ENCODE peak calls at places on chromosome 9, in seven cellular contexts. One of them, this sample, is unnamed.

GRCh38 chr9:114674076-114674797 is 7.8 kb downstream of the TEX48 start:
- DNase-seq in PC-3: no peak
- DNase-seq in SK-N-SH: no peak
- DNase-seq in OCI-LY7: no peak
- DNase-seq in GM23248: no peak
- DNase-seq in GM23338: peak; percentile 32
- DNase-seq in neural progenitor cell: no peak
- DNase-seq in this sample: no peak

GRCh38 chr9:133490201-133490681 is 11.3 kb upstream of the SLC2A6 start:
- DNase-seq in neural progenitor cell: no peak
- DNase-seq in PC-3: no peak
- DNase-seq in OCI-LY7: no peak
- DNase-seq in GM23248: no peak
- DNase-seq in GM23338: no peak
- DNase-seq in SK-N-SH: peak; percentile 51
- DNase-seq in this sample: no peak

GRCh38 chr9:4861736-4862451 is 69.2 kb downstream of the RCL1 start:
- DNase-seq in SK-N-SH: no peak
- DNase-seq in GM23338: no peak
- DNase-seq in OCI-LY7: no peak
- DNase-seq in PC-3: peak; percentile 7
- DNase-seq in GM23248: no peak
- DNase-seq in neural progenitor cell: no peak
- DNase-seq in this sample: peak; percentile 26

GRCh38 chr9:106691629-106692028 is 171.3 kb upstream of the ZNF462 start:
- DNase-seq in GM23338: no peak
- DNase-seq in neural progenitor cell: no peak
- DNase-seq in PC-3: no peak
- DNase-seq in OCI-LY7: no peak
- DNase-seq in SK-N-SH: no peak
- DNase-seq in GM23248: no peak
- DNase-seq in this sample: no peak

GRCh38 chr9:14326264-14326826 is 12.4 kb upstream of the NFIB start:
- DNase-seq in PC-3: peak; percentile 92
- DNase-seq in neural progenitor cell: no peak
- DNase-seq in GM23248: peak; percentile 75
- DNase-seq in GM23338: no peak
- DNase-seq in OCI-LY7: peak; percentile 51
- DNase-seq in SK-N-SH: no peak
- DNase-seq in this sample: no peak

GRCh38 chr9:99778308-99778707 is 43.4 kb upstream of the NR4A3 start:
- DNase-seq in GM23338: no peak
- DNase-seq in neural progenitor cell: no peak
- DNase-seq in PC-3: peak; percentile 78
- DNase-seq in SK-N-SH: no peak
- DNase-seq in GM23248: peak; percentile 96
- DNase-seq in OCI-LY7: no peak
- DNase-seq in this sample: peak; percentile 10

GRCh38 chr9:99085949-99086948 is 18.7 kb upstream of the TGFBR1 start:
- DNase-seq in GM23248: peak; percentile 89
- DNase-seq in OCI-LY7: no peak
- DNase-seq in neural progenitor cell: no peak
- DNase-seq in SK-N-SH: no peak
- DNase-seq in PC-3: no peak
- DNase-seq in GM23338: no peak
- DNase-seq in this sample: no peak

GRCh38 chr9:124206391-124206790 is 51.4 kb upstream of the NEK6 start:
- DNase-seq in neural progenitor cell: no peak
- DNase-seq in GM23248: no peak
- DNase-seq in SK-N-SH: no peak
- DNase-seq in PC-3: no peak
- DNase-seq in GM23338: no peak
- DNase-seq in OCI-LY7: peak; percentile 82
- DNase-seq in this sample: no peak

GRCh38 chr9:100759166-100759565 is 181.3 kb downstream of the CAVIN4 start:
- DNase-seq in SK-N-SH: peak; percentile 3
- DNase-seq in GM23338: no peak
- DNase-seq in PC-3: no peak
- DNase-seq in GM23248: no peak
- DNase-seq in neural progenitor cell: no peak
- DNase-seq in OCI-LY7: no peak
- DNase-seq in this sample: no peak

GRCh38 chr9:96651626-96652025 is 3.5 kb downstream of the PRXL2C start:
- DNase-seq in neural progenitor cell: no peak
- DNase-seq in SK-N-SH: peak; percentile 48
- DNase-seq in GM23248: peak; percentile 63
- DNase-seq in GM23338: peak; percentile 12
- DNase-seq in OCI-LY7: peak; percentile 36
- DNase-seq in PC-3: peak; percentile 61
- DNase-seq in this sample: no peak

GRCh38 chr9:72863456-72864094 is 89.3 kb downstream of the ALDH1A1 start:
- DNase-seq in GM23338: no peak
- DNase-seq in OCI-LY7: no peak
- DNase-seq in GM23248: no peak
- DNase-seq in PC-3: no peak
- DNase-seq in SK-N-SH: no peak
- DNase-seq in neural progenitor cell: no peak
- DNase-seq in this sample: no peak

DNA sequence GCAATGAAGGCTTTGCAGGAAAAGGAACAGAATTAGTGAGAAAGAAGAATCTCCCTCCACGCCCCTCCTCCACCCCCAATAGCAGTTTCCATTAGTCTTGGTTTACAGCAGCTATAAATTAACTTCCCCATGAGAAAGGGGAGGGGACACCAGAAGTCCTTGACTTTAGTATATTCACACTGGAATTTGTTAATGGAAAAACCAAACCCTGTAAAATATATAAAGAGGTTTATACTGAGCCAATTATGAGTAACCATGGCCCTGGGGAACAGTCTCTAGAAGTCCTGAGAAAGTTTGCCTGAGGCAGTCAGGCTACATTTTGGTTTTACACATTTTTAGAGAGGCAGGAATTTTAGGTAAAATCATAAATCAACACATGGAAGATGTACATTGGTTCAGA is 88.5 kb downstream of the ALDH1A1 start:
- DNase-seq in GM23338: no peak
- DNase-seq in PC-3: no peak
- DNase-seq in neural progenitor cell: no peak
- DNase-seq in GM23248: peak; percentile 27
- DNase-seq in OCI-LY7: no peak
- DNase-seq in SK-N-SH: no peak
- DNase-seq in this sample: peak; percentile 14
- H3K27ac ChIP-seq in GM23338: no peak overlapping the region
- H3K27ac ChIP-seq in PC-3: no peak overlapping the region
- H3K27ac ChIP-seq in neural progenitor cell: no peak overlapping the region
- H3K27ac ChIP-seq in GM23248: no peak overlapping the region
- H3K27ac ChIP-seq in OCI-LY7: no peak overlapping the region
- H3K27ac ChIP-seq in SK-N-SH: no peak overlapping the region
- H3K27ac ChIP-seq in this sample: no peak overlapping the region

GRCh38 chr9:78574354-78575036 is 277.6 kb downstream of the PSAT1 start:
- DNase-seq in neural progenitor cell: peak; percentile 72
- DNase-seq in GM23248: no peak
- DNase-seq in SK-N-SH: no peak
- DNase-seq in GM23338: no peak
- DNase-seq in OCI-LY7: no peak
- DNase-seq in PC-3: no peak
- DNase-seq in this sample: no peak
- TF ChIP-seq EZH2phosphoT487 in neural progenitor cell: no peak
- TF ChIP-seq EZH2phosphoT487 in GM23248: no peak
- TF ChIP-seq EZH2phosphoT487 in SK-N-SH: no peak
- TF ChIP-seq EZH2phosphoT487 in GM23338: no peak
- TF ChIP-seq EZH2phosphoT487 in OCI-LY7: no peak
- TF ChIP-seq EZH2phosphoT487 in PC-3: no peak
- TF ChIP-seq EZH2phosphoT487 in this sample: no peak

DNA sequence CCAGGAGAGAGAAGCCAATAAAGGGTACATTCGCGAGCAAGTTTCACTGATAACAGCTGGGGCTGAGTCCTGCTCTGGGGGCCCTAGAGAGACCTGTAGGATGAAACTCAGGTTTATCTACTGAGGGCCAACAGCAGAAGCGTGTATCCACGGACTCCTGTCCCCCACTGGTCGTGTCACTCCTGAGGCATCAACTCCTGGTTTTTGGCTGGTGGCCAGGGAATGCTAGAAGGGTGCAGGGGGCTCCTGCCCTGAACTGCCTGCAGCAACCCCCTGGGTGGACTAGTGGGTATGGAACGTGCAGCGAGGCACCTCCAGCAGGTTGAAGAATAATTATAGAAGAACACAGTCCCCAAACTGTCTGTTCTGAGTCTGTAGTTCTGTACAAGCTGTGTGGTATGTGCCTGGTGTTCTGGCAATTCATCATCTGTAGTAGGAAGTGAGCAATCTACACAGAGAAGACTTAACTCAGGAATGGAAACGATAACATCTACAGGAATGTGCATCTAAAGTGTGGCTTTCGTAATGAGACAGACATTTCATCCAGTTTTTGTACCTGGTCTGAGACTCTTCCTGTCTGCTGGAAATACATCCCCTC is 64.5 kb upstream of the GNA14 start:
- DNase-seq in GM23338: no peak
- DNase-seq in neural progenitor cell: no peak
- DNase-seq in PC-3: peak; percentile 67
- DNase-seq in GM23248: peak; percentile 85
- DNase-seq in OCI-LY7: no peak
- DNase-seq in SK-N-SH: no peak
- DNase-seq in this sample: peak; percentile 33
- H3K27ac ChIP-seq in GM23338: no peak overlapping the region
- H3K27ac ChIP-seq in neural progenitor cell: no peak overlapping the region
- H3K27ac ChIP-seq in PC-3: no peak overlapping the region
- H3K27ac ChIP-seq in GM23248: peak overlapping the region; percentile 44
- H3K27ac ChIP-seq in OCI-LY7: no peak overlapping the region
- H3K27ac ChIP-seq in SK-N-SH: peak overlapping the region; percentile 93
- H3K27ac ChIP-seq in this sample: peak overlapping the region; percentile 73

GRCh38 chr9:127035423-127035822 is 87.0 kb downstream of the ANGPTL2 start:
- DNase-seq in neural progenitor cell: no peak
- DNase-seq in GM23248: peak; percentile 54
- DNase-seq in SK-N-SH: no peak
- DNase-seq in GM23338: no peak
- DNase-seq in OCI-LY7: no peak
- DNase-seq in PC-3: no peak
- DNase-seq in this sample: no peak

GRCh38 chr9:127038531-127038930 is 83.9 kb downstream of the ANGPTL2 start:
- DNase-seq in SK-N-SH: no peak
- DNase-seq in PC-3: no peak
- DNase-seq in OCI-LY7: no peak
- DNase-seq in neural progenitor cell: no peak
- DNase-seq in GM23248: no peak
- DNase-seq in GM23338: no peak
- DNase-seq in this sample: no peak

GRCh38 chr9:127035948-127036347 is 86.5 kb downstream of the ANGPTL2 start:
- DNase-seq in GM23338: no peak
- DNase-seq in neural progenitor cell: no peak
- DNase-seq in OCI-LY7: no peak
- DNase-seq in SK-N-SH: peak; percentile 39
- DNase-seq in GM23248: peak; percentile 41
- DNase-seq in PC-3: no peak
- DNase-seq in this sample: no peak

GRCh38 chr9:127034691-127035090 is 87.7 kb downstream of the ANGPTL2 start:
- DNase-seq in SK-N-SH: no peak
- DNase-seq in neural progenitor cell: no peak
- DNase-seq in GM23338: no peak
- DNase-seq in OCI-LY7: no peak
- DNase-seq in GM23248: no peak
- DNase-seq in PC-3: no peak
- DNase-seq in this sample: no peak

DNA sequence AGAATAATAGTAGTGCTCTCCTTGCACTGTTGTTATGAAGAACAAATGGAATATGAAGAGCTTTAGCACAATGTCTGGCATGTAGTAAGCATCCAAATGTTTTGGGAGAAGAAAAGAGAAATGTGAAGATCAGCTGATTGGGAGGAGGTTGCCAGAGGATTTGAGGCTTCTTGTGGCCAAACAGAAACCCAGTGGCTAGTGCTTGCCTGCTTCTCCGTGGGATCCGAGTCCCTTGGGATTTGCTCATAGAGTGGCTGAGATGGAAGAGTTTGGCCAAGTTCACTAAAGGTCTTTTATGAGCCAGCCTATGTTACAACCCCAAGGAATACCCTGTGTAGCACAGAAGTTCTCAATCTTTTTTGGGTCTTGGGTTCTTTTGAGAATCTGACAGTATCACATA is 86.0 kb downstream of the ANGPTL2 start:
- DNase-seq in PC-3: no peak
- DNase-seq in neural progenitor cell: no peak
- DNase-seq in SK-N-SH: no peak
- DNase-seq in OCI-LY7: no peak
- DNase-seq in GM23338: no peak
- DNase-seq in GM23248: no peak
- DNase-seq in this sample: no peak
- TF ChIP-seq EZH2phosphoT487 in PC-3: no peak
- TF ChIP-seq EZH2phosphoT487 in neural progenitor cell: no peak
- TF ChIP-seq EZH2phosphoT487 in SK-N-SH: no peak
- TF ChIP-seq EZH2phosphoT487 in OCI-LY7: no peak
- TF ChIP-seq EZH2phosphoT487 in GM23338: no peak
- TF ChIP-seq EZH2phosphoT487 in GM23248: no peak
- TF ChIP-seq EZH2phosphoT487 in this sample: no peak

GRCh38 chr9:93292664-93293328 is 108.9 kb downstream of the WNK2 start:
- DNase-seq in SK-N-SH: no peak
- DNase-seq in neural progenitor cell: no peak
- DNase-seq in PC-3: no peak
- DNase-seq in OCI-LY7: no peak
- DNase-seq in GM23338: no peak
- DNase-seq in GM23248: no peak
- DNase-seq in this sample: no peak

GRCh38 chr9:93294011-93294410 is 110.1 kb downstream of the WNK2 start:
- DNase-seq in OCI-LY7: no peak
- DNase-seq in neural progenitor cell: no peak
- DNase-seq in PC-3: no peak
- DNase-seq in GM23338: no peak
- DNase-seq in SK-N-SH: peak; percentile 19
- DNase-seq in GM23248: no peak
- DNase-seq in this sample: no peak

GRCh38 chr9:93295456-93296076 is 111.6 kb downstream of the WNK2 start:
- DNase-seq in neural progenitor cell: no peak
- DNase-seq in GM23248: no peak
- DNase-seq in SK-N-SH: peak; percentile 25
- DNase-seq in GM23338: no peak
- DNase-seq in OCI-LY7: peak; percentile 87
- DNase-seq in PC-3: no peak
- DNase-seq in this sample: no peak

GRCh38 chr9:93296889-93297480 is 113.0 kb downstream of the WNK2 start:
- DNase-seq in neural progenitor cell: no peak
- DNase-seq in GM23338: no peak
- DNase-seq in PC-3: no peak
- DNase-seq in SK-N-SH: peak; percentile 27
- DNase-seq in OCI-LY7: no peak
- DNase-seq in GM23248: no peak
- DNase-seq in this sample: no peak

DNA sequence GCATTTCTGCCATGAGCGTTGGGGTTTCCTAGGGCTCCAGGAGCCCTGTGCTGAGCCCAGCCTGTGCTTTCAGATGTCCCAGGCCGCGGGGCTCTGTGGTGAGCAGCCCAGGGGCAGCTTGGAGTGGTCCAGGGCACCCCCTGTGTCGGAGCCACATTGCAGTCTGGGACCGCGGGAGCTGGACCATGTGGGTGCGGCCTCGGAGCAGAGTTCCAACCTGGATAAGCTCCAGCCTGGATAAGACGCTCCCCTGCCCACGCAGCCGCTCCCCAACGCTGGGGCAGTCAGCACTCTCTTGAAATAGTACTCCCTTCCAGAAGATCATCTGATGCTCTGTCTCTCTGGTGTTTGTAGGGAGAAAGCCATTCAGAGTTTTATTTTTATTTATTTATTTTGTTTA is 111.1 kb downstream of the WNK2 start:
- DNase-seq in GM23338: no peak
- DNase-seq in PC-3: no peak
- DNase-seq in neural progenitor cell: no peak
- DNase-seq in GM23248: peak; percentile 36
- DNase-seq in OCI-LY7: peak; percentile 41
- DNase-seq in SK-N-SH: peak; percentile 35
- DNase-seq in this sample: no peak
- H3K27ac ChIP-seq in GM23338: no peak overlapping the region
- H3K27ac ChIP-seq in PC-3: no peak overlapping the region
- H3K27ac ChIP-seq in neural progenitor cell: no peak overlapping the region
- H3K27ac ChIP-seq in GM23248: no peak overlapping the region
- H3K27ac ChIP-seq in OCI-LY7: peak overlapping the region; percentile 93
- H3K27ac ChIP-seq in SK-N-SH: no peak overlapping the region
- H3K27ac ChIP-seq in this sample: no peak overlapping the region

This sample was measured in hepatocyte.